ENCODE peak calls at places on chromosomes 11 and 22, in seven cellular contexts. Y is fibroblast of lung, V is PC-9, R is GM23248, N is endothelial cell of umbilical vein, U is IMR-90, M is HCT116. G is an unnamed sample. For H4K20me1, the result is how much of the 10 kb centered on the place peaks cover.

GRCh38 chr11:63882555-63883242 is 34.3 kb downstream of the RCOR2 start:
- DNase-seq in U (no peak), R (no peak), N (no peak), V (no peak), Y (no peak), M (no peak), G (no peak)

GRCh38 chr22:35054064-35054463 is 11.9 kb upstream of the ISX start:
- DNase-seq in V (no peak), Y (no peak), M (no peak), N (no peak), U (no peak), R (no peak), G (no peak)

GRCh38 chr11:6258571-6258998 is 1.1 kb upstream of the CCKBR start:
- DNase-seq in R (peak), V (no peak), M (no peak), N (no peak), U (no peak), Y (no peak), G (no peak)

GRCh38 chr11:122556605-122557004 is 98.9 kb upstream of the UBASH3B start:
- DNase-seq in U (no peak), V (peak), R (peak), M (no peak), N (no peak), Y (peak), G (no peak)

GRCh38 chr11:128931661-128932060 is 11.0 kb downstream of the TP53AIP1 start:
- DNase-seq in M (no peak), R (no peak), Y (no peak), U (no peak), V (no peak), N (no peak), G (no peak)

GRCh38 chr22:33785283-33785991 is 134.8 kb downstream of the LARGE1 start:
- DNase-seq in V (no peak), N (no peak), M (no peak), Y (peak), R (peak), U (peak), G (no peak)

GRCh38 chr22:26889794-26890193 is 232.4 kb downstream of the MIAT start:
- DNase-seq in U (no peak), N (no peak), M (no peak), R (peak), Y (no peak), V (no peak), G (no peak)

GRCh38 chr11:76686261-76687079 is 15.9 kb upstream of the LRRC32 start:
- DNase-seq in N (no peak), M (no peak), U (no peak), V (no peak), Y (no peak), R (no peak), G (peak)

GRCh38 chr11:17610402-17610894 is 63.4 kb downstream of the OTOG start:
- DNase-seq in M (no peak), R (no peak), U (no peak), N (no peak), V (no peak), Y (no peak), G (no peak)

GRCh38 chr11:109432105-109432504 is 10.1 kb downstream of the C11orf87 start:
- DNase-seq in U (peak), M (no peak), N (no peak), R (peak), Y (no peak), V (no peak), G (no peak)

GRCh38 chr22:35921777-35922176 is 106.8 kb downstream of the RBFOX2 start:
- DNase-seq in N (peak), U (peak), Y (peak), R (peak), V (peak), M (peak), G (peak)

GRCh38 chr11:76808996-76809395 is 25.8 kb downstream of the TSKU start:
- DNase-seq in U (no peak), M (no peak), R (no peak), V (no peak), Y (no peak), N (no peak), G (no peak)

GRCh38 chr11:59787816-59788215 is 22.8 kb downstream of the MRPL16 start:
- DNase-seq in M (no peak), Y (peak), U (peak), V (no peak), N (peak), R (peak), G (no peak)

GRCh38 chr11:15837901-15838489 is 518.4 kb downstream of the SOX6 start:
- DNase-seq in R (no peak), N (no peak), M (no peak), Y (no peak), V (no peak), U (no peak), G (no peak)

GRCh38 chr11:64088159-64089026 is 52.7 kb downstream of the FLRT1 start:
- DNase-seq in R (no peak), Y (no peak), N (no peak), M (peak), V (no peak), U (no peak), G (peak)

GRCh38 chr22:36253523-36254490 is 874 bp downstream of the APOL1 start:
- DNase-seq in V (no peak), M (no peak), Y (peak), R (peak), N (no peak), U (no peak), G (no peak)

GRCh38 chr11:101061606-101062005 is 68.0 kb downstream of the PGR start:
- DNase-seq in M (no peak), R (no peak), U (peak), V (no peak), Y (peak), N (no peak), G (no peak)

GRCh38 chr11:44484211-44484610 is 81.3 kb upstream of the CD82 start:
- DNase-seq in N (peak), R (peak), U (peak), Y (no peak), M (peak), V (peak), G (peak)

GRCh38 chr11:63240791-63241379 is 2.5 kb downstream of the SLC22A25 start:
- DNase-seq in U (no peak), Y (no peak), M (no peak), N (no peak), R (no peak), V (no peak), G (no peak)

GRCh38 chr11:2674681-2675131 is 25.1 kb downstream of the KCNQ1OT1 start:
- DNase-seq in R (no peak), Y (no peak), M (no peak), V (no peak), N (no peak), U (no peak), G (no peak)

GRCh38 chr11:47864910-47865309 is 16.8 kb upstream of the NUP160 start:
- DNase-seq in M (no peak), U (no peak), N (peak), Y (no peak), R (peak), V (no peak), G (no peak)

GRCh38 chr22:35838849-35839646 is 121.4 kb downstream of the APOL5 start:
- DNase-seq in N (peak), Y (peak), M (peak), V (peak), U (peak), R (peak), G (peak)

DNA sequence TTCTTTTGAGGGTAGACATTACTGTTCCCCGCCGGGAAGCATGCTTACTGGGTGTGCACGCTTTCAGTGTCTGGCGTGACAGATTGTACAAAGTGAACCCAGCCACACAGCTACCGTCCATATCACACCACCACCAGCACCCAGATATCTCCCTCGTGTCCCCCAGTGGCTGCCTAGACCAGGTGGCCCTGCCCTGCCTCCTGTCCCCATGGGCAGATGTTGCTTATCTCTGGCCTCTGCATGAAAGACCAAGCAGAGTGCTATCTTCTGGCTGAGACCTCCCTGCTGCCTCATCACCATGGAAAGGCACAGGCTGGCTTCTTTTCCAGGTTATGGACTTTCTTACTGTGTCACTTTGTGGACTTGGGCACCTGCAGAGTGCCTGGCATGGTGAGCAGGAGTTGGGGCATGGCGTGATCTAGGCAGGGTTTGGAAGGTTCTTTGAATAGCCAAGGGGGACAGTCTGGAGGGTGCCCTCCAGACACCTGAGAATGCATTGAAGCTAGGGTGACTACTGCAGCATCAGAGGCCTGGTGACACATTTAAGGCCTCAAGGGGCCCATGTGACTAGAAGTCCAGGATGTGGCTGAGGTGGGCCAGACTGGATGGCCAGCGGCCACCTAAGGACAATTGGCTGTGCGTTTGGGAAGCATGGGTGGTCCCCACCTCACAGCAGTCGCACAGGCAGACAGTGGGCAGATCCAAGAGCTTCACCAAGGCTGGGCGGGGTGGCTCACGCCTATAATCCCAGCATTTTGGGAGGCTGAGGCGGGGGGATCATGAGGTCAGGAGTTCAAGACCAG is 4.7 kb downstream of the TANGO2 start:
- DNase-seq in V (no peak), U (no peak), N (no peak), R (no peak), Y (no peak), M (no peak), G (no peak)
- H4K20me1 ChIP-seq in V (under half), U (half or more), N (under half), R (under half), Y (under half), M (under half), G (under half)

DNA sequence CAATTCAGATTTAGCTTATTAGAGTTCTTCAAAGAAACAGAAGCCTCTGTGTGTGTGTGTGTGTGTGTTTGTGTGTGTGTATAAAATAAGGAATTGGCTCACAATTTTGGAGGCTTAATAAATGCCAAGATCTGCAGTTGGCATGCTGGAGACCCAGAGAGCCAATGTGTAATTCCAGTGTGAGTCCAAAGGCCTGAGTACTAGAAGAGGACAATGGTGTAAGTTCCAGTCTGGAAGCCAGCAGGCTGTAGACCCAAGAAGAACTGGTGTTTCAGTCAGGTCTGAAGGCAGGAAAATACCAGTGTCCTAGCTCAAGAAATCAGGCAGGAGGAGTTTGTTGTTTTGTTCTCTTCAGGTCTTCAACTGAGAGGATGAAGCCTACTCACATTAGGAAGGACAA is 20.0 kb downstream of the TMEM135 start:
- DNase-seq in V (no peak), N (no peak), R (no peak), Y (no peak), U (no peak), M (no peak), G (no peak)
- H3K4me2 ChIP-seq in V (no peak), N (no peak), R (no peak), Y (no peak), U (no peak), M (no peak), G (no peak)

DNA sequence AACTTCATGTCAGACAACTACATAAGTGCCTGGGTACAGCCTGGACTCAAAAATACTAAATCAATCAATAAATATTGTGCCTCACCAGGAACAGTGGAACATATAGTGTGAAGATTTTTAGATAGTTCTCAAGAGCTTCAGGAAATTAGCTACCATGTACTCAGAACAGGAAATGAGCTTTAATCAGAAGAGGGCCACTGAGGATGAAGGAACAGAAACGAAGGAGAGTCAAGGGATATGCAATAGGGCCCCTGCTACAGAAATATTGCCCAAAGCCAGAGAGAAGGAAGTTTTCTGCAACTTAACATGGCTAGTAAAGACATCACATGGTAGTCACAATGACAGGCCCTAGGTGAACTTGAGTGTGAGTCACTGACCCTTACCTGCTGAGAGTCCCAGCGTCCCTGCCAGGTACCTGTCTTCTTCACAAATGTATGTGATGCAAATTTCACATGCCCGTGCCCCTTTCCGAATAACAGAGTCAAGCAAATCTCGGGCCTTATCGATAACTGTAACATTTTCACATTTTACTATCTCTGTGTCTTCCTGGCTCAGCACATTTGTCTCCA is 25.2 kb upstream of the CARD16 start:
- DNase-seq in Y (no peak), M (no peak), R (no peak), U (no peak), V (no peak), N (no peak), G (no peak)
- H3K4me3 ChIP-seq in Y (no peak), M (no peak), R (no peak), U (no peak), V (no peak), N (no peak), G (no peak)

GRCh38 chr22:24559471-24559870 is 3.7 kb downstream of the SNRPD3 start:
- DNase-seq in V (no peak), M (no peak), Y (no peak), U (no peak), R (no peak), N (no peak), G (peak)

GRCh38 chr22:24565077-24565476 is 9.3 kb downstream of the SNRPD3 start:
- DNase-seq in N (no peak), M (no peak), Y (no peak), U (no peak), V (no peak), R (no peak), G (no peak)

GRCh38 chr22:24564376-24565058 is 8.7 kb downstream of the SNRPD3 start:
- DNase-seq in Y (peak), N (no peak), M (no peak), R (no peak), V (no peak), U (no peak), G (no peak)

GRCh38 chr22:24566899-24567511 is 11.2 kb downstream of the SNRPD3 start:
- DNase-seq in U (no peak), R (peak), V (no peak), Y (no peak), M (no peak), N (no peak), G (no peak)

GRCh38 chr22:24563246-24563645 is 7.4 kb downstream of the SNRPD3 start:
- DNase-seq in U (no peak), R (no peak), M (no peak), Y (no peak), N (no peak), V (no peak), G (no peak)
- H4K20me1 ChIP-seq in U (half or more), R (under half), M (under half), Y (under half), N (under half), V (half or more), G (under half)

GRCh38 chr11:67441731-67442401 is 1.4 kb downstream of the CORO1B start:
- DNase-seq in N (no peak), M (no peak), R (no peak), V (no peak), Y (no peak), U (no peak), G (peak)

GRCh38 chr11:67441082-67441683 is 2.1 kb downstream of the CORO1B start:
- DNase-seq in N (no peak), Y (no peak), M (no peak), R (no peak), U (no peak), V (no peak), G (peak)

GRCh38 chr11:67440229-67441081 is 2.8 kb downstream of the CORO1B start:
- DNase-seq in V (no peak), R (no peak), U (no peak), M (no peak), Y (no peak), N (no peak), G (peak)

GRCh38 chr11:67438121-67438902 is 830 bp upstream of the PTPRCAP start:
- DNase-seq in U (no peak), R (no peak), V (no peak), M (no peak), N (no peak), Y (no peak), G (peak)

GRCh38 chr11:67439321-67440228 is 2.1 kb upstream of the PTPRCAP start:
- DNase-seq in R (peak), M (no peak), V (peak), N (peak), U (no peak), Y (peak), G (no peak)
- H3K4me2 ChIP-seq in R (no peak), M (peak), V (no peak), N (no peak), U (no peak), Y (no peak), G (peak)

GRCh38 chr11:10752061-10752460 is 1.0 kb downstream of the CTR9 start:
- DNase-seq in R (no peak), N (no peak), M (no peak), Y (no peak), U (no peak), V (no peak), G (peak)
- H3K4me3 ChIP-seq in R (peak), N (peak), M (peak), Y (peak), U (peak), V (peak), G (peak)

GRCh38 chr11:45847908-45848316 is 637 bp downstream of the CRY2 start:
- DNase-seq in N (peak), Y (peak), V (peak), R (peak), U (peak), M (no peak), G (peak)
- H4K20me1 ChIP-seq in N (under half), Y (under half), V (under half), R (under half), U (under half), M (under half), G (under half)

GRCh38 chr11:67538823-67539505 is 15.7 kb upstream of the CABP2 start:
- DNase-seq in N (no peak), Y (no peak), R (no peak), V (no peak), M (no peak), U (no peak), G (no peak)

GRCh38 chr11:67535577-67535976 is 12.3 kb upstream of the CABP2 start:
- DNase-seq in Y (no peak), M (no peak), R (no peak), N (no peak), U (no peak), V (no peak), G (no peak)

GRCh38 chr11:67539588-67539987 is 16.3 kb upstream of the CABP2 start:
- DNase-seq in Y (no peak), U (no peak), M (no peak), V (no peak), N (no peak), R (no peak), G (no peak)

GRCh38 chr11:67541198-67541597 is 18.0 kb upstream of the CABP2 start:
- DNase-seq in N (no peak), Y (no peak), R (no peak), U (no peak), V (no peak), M (no peak), G (no peak)

DNA sequence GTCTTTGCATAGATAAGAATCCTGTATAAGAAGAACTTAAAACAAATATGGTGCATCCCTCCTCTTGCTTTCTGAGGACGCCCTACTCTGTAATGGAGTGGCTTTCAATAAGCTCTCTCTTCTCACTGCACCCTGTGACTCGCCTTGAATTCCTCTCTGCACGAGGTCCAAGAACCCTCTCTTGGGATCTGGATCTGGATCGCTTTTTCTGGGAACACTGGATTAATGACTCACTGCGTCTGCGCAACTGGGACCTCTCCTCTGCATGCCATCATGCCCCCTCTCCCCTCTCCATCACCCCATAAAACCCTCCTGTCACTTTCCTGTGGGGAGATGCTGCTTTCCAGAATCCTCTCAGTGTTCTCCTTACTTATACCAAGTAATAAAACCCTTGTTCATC is 15.1 kb upstream of the CABP2 start:
- DNase-seq in N (no peak), V (no peak), U (no peak), M (no peak), R (peak), Y (no peak), G (no peak)
- H3K4me2 ChIP-seq in N (no peak), V (no peak), U (no peak), M (no peak), R (no peak), Y (no peak), G (no peak)

GRCh38 chr22:29994027-29994715 is 86.1 kb upstream of the HORMAD2 start:
- DNase-seq in U (peak), V (no peak), Y (peak), M (no peak), N (peak), R (peak), G (no peak)
- H3K4me3 ChIP-seq in U (no peak), V (no peak), Y (no peak), M (no peak), N (no peak), R (no peak), G (no peak)

DNA sequence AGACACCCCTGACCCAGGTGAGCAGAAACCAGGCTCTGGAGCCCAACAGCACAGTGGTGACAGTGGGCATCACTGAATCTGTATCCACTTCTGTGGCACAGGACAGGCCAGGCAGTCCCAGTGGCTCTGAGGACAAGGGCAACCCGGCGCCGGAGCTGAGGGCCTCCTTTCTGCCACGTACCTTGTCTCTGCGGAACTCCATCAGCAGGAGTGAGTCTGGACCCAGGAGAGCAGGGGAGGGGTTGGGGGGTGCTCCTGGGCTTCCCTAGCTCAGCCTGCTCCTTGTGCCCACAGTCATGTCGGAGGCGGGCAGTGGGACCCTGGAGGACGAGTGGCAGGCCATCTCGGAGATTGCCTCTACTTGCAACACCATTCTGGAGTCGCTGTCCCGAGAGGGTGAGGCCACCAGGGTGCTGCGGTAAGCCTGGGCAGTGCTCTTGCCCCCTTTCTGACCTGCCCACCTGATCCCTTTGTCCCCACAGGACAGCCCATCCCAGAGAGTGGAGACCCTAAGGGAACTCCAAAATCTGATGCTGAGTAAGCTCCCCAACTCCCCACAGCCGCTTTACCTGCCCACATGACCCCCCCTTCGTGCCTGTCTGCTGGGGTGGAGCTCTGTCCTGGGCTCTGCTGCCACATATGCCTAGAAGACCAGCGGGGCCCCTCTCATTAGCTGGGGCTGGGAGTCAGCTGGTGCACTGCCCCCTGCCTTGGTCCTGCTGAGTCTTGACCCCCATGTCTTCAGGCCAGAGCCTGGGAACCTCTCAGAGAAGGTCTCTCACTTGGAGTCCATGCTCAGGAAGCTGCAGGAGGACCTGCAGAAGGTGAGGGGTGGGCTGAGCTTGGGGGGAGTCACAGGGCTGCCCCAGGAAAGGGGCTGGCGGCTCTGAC is 12.0 kb downstream of the SIPA1 start:
- DNase-seq in U (no peak), V (no peak), R (no peak), M (no peak), N (no peak), Y (no peak), G (no peak)
- H4K20me1 ChIP-seq in U (under half), V (under half), R (under half), M (under half), N (under half), Y (under half), G (under half)